ENCODE peak calls at places on chromosome 19, in eight cellular contexts. H is BJ; Y is Panc1; A is activated CD4-positive, alpha-beta T cell treated with anti-CD3 and anti-CD28 coated beads for 1 hour; G is heart right ventricle; E is C1 segment of cervical spinal cord; N is EL; F is AG09309. C is an unnamed sample.

GRCh38 chr19:48660854-48661731 is 11.7 kb downstream of the NTN5 start:
- DNase-seq in H (peak), Y (no peak), A (peak), G (peak), E (peak), N (peak), F (peak), C (peak)

GRCh38 chr19:22030680-22031079 is 19.9 kb upstream of the ZNF208 start:
- DNase-seq in H (no peak), Y (no peak), A (no peak), G (no peak), E (no peak), N (no peak), F (no peak), C (no peak)

GRCh38 chr19:5480427-5480836 is 25.2 kb downstream of the ZNRF4 start:
- DNase-seq in H (no peak), Y (peak), A (no peak), G (no peak), E (no peak), N (peak), F (no peak), C (no peak)

GRCh38 chr19:8615813-8616596 is 5.5 kb upstream of the ADAMTS10 start:
- DNase-seq in H (no peak), Y (no peak), A (peak), G (peak), E (peak), N (peak), F (no peak), C (no peak)

GRCh38 chr19:3986260-3987041 is 1.2 kb upstream of the EEF2 start:
- DNase-seq in H (no peak), Y (no peak), A (no peak), G (no peak), E (peak), N (peak), F (peak), C (no peak)

GRCh38 chr19:5035817-5036732 is 67.2 kb downstream of the KDM4B start:
- DNase-seq in H (no peak), Y (no peak), A (no peak), G (no peak), E (peak), N (no peak), F (no peak), C (no peak)

GRCh38 chr19:40585241-40585640 is 8.6 kb downstream of the SHKBP1 start:
- DNase-seq in H (no peak), Y (no peak), A (no peak), G (no peak), E (no peak), N (no peak), F (no peak), C (no peak)

GRCh38 chr19:3606690-3607289 is at the start of gene TBXA2R:
- DNase-seq in H (no peak), Y (no peak), A (no peak), G (peak), E (peak), N (peak), F (no peak), C (no peak)

C was measured in retinal pigment epithelial cell.